ENCODE peak calls at places on chromosomes 7 and 10, in four cellular contexts. B is left ventricle myocardium inferior; I is heart right ventricle; R is CD8-positive, alpha-beta T cell. P is an unnamed sample.

GRCh38 chr7:30970594-30971094 is 6.9 kb downstream of the GHRHR start:
- DNase-seq in B (no peak), I (no peak), R (no peak), P (no peak)

GRCh38 chr10:27695088-27695487 is 50.5 kb downstream of the MKX start:
- DNase-seq in B (no peak), I (no peak), R (no peak), P (no peak)

GRCh38 chr10:11165591-11166543 is 148.2 kb downstream of the CELF2 start:
- DNase-seq in B (peak; percentile 70), I (peak; percentile 62), R (peak; percentile 52), P (peak; percentile 89)

GRCh38 chr10:7836571-7836970 is 18.3 kb downstream of the TAF3 start:
- DNase-seq in B (no peak), I (no peak), R (no peak), P (no peak)

GRCh38 chr10:77716943-77717735 is 79.5 kb upstream of the KCNMA1 start:
- DNase-seq in B (no peak), I (no peak), R (no peak), P (no peak)

GRCh38 chr10:58775960-58776574 is 263.4 kb downstream of the BICC1 start:
- DNase-seq in B (no peak), I (peak; percentile 40), R (no peak), P (no peak)

GRCh38 chr10:132457328-132458070 is 60.5 kb downstream of the PWWP2B start:
- DNase-seq in B (no peak), I (no peak), R (no peak), P (no peak)

GRCh38 chr10:70846795-70847194 is 31.0 kb downstream of the SGPL1 start:
- DNase-seq in B (no peak), I (no peak), R (no peak), P (no peak)

GRCh38 chr10:14556285-14556956 is 218.3 kb downstream of the FAM107B start:
- DNase-seq in B (no peak), I (no peak), R (no peak), P (peak; percentile 80)

DNA sequence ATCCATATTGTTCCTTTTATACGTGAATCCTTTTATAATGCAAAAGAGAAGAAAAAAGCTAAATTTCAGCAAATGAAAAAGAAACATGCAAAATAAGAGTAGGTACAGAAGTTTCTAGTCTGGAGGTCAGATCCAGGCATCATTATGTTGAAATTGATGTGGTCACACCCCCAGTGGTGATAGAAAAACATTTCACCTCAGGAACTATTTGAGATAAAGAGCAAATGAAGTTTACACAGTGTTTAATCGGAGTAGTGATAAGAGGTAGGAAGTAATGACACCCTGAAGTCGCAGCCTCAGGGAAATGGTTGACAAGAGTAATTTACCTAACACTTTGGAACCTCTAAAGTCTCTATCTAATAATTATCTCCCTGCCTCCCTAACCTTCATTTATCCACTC is 536.0 kb upstream of the STEAP1 start:
- DNase-seq in B (no peak), I (no peak), R (no peak), P (no peak)
- TF ChIP-seq CTCF in B (no peak), I (no peak), R (no peak), P (no peak)

GRCh38 chr7:99394188-99394502 is 14.3 kb downstream of the PDAP1 start:
- DNase-seq in B (no peak), I (no peak), R (no peak), P (no peak)
- H3K36me3 ChIP-seq in B (peaks cover 71% of the 10 kb centered on the region), I (peaks cover 89% of the 10 kb centered on the region), R (peaks cover 57% of the 10 kb centered on the region), P (peaks cover 87% of the 10 kb centered on the region)

GRCh38 chr10:48976208-48976607 is 36.6 kb upstream of the LRRC18 start:
- DNase-seq in B (no peak), I (no peak), R (no peak), P (no peak)
- TF ChIP-seq CTCF in B (peak; percentile 58), I (peak; percentile 50), R (no peak), P (no peak)

GRCh38 chr7:16695621-16696237 is 49.7 kb downstream of the BZW2 start:
- DNase-seq in B (no peak), I (peak; percentile 29), R (no peak), P (no peak)

GRCh38 chr7:16697507-16698199 is 51.7 kb downstream of the BZW2 start:
- DNase-seq in B (no peak), I (no peak), R (no peak), P (no peak)

GRCh38 chr7:16698200-16698910 is 52.4 kb downstream of the BZW2 start:
- DNase-seq in B (no peak), I (no peak), R (no peak), P (no peak)

GRCh38 chr7:16694806-16695205 is 48.8 kb downstream of the BZW2 start:
- DNase-seq in B (no peak), I (no peak), R (no peak), P (no peak)

DNA sequence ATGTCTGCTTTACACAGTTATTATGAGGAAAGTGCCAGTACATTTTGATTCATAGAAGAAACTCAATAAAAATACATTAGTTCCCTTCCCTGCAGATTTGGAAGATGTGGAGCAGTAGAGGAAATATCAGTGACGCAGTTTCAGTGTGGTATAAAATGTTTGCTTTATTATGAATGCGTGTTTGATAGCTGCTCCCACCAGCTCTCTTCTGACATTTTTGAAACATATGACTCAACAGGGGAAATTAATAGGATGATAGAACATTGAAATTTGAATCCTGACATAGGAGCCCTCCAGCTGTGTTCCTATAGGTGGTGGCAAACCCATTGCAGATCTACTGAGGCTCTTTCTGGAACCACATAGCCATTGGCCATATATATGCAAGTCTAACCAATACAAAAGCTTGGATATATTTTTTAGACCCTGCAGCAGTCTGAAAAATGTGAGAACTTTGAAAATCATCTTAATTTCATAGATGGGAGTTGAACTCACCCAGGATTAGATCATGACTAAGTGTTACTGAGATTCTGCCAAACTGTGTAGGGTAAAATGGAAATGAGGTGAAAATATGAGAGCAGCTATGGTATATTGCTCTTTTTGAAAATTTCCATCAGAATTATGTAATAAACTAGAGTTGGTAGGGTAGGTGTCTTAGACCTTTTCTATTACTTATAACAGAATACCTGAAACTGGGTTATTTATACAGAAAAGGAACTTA is 47.8 kb downstream of the BZW2 start:
- DNase-seq in B (no peak), I (no peak), R (no peak), P (no peak)
- H3K36me3 ChIP-seq in B (peaks cover 98% of the 10 kb centered on the region), I (peaks cover 100% of the 10 kb centered on the region), R (peaks cover 20% of the 10 kb centered on the region), P (peaks cover 50% of the 10 kb centered on the region)

GRCh38 chr7:94675356-94675755 is 19.4 kb upstream of the SGCE start:
- DNase-seq in B (no peak), I (no peak), R (no peak), P (no peak)
- TF ChIP-seq CTCF in B (no peak), I (no peak), R (no peak), P (no peak)

GRCh38 chr7:143385891-143386781 is 5.0 kb downstream of the ZYX start:
- DNase-seq in B (no peak), I (no peak), R (peak; percentile 33), P (peak; percentile 69)

GRCh38 chr7:143388491-143389101 is 7.5 kb downstream of the ZYX start:
- DNase-seq in B (no peak), I (no peak), R (no peak), P (peak; percentile 79)

GRCh38 chr7:143388051-143388450 is 6.9 kb downstream of the ZYX start:
- DNase-seq in B (no peak), I (no peak), R (no peak), P (no peak)

GRCh38 chr7:143389316-143390097 is 8.4 kb downstream of the ZYX start:
- DNase-seq in B (no peak), I (no peak), R (no peak), P (no peak)

GRCh38 chr7:143387156-143387975 is 6.2 kb downstream of the ZYX start:
- DNase-seq in B (no peak), I (no peak), R (no peak), P (no peak)
- H3K36me3 ChIP-seq in B (peaks cover 54% of the 10 kb centered on the region), I (peaks cover 74% of the 10 kb centered on the region), R (peaks cover 43% of the 10 kb centered on the region), P (peaks cover 51% of the 10 kb centered on the region)

DNA sequence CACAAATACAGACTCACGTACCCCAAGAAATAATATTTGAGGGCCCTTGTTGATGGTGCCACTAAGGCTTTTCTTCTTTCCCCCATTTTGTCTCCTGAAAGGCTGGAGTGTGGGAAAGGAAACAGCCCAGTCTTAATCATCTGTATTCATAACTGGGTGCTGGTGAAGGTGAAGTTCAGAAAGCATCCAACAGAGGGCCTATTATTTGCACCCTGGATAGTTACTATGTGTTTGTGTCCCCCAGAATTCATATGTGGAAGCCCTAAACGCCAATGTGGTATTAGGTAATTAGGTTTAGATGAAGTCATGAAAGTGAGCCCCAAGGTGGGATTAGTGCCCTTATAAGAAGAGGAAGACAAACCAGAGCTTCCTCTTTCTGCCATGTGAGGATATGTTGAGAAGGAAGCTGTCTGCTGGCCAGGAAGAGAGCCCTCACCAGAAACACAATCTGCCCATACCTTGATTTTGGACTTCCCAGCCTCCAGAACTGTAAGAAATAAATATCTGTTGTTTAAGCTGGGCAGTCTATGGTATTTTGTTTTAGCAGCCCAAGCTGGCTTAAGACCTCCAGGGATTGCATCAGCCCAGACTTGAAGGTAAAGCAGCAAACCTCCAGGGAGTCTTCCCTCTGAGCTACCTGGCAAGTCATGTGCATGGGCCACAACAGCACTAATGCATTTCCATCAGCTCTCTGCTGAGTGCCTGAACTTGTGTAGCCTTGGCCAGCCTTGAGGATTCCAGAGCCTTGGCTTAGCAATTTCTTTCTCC is 90.0 kb upstream of the ADRB1 start:
- DNase-seq in B (no peak), I (no peak), R (no peak), P (no peak)
- TF ChIP-seq CTCF in B (peak; percentile 24), I (no peak), R (no peak), P (no peak)

GRCh38 chr10:125004571-125005311 is 62.8 kb downstream of the ZRANB1 start:
- DNase-seq in B (no peak), I (peak; percentile 2), R (no peak), P (peak; percentile 29)
- H3K36me3 ChIP-seq in B (peaks cover 23% of the 10 kb centered on the region), I (peaks cover 71% of the 10 kb centered on the region), R (no peaks in the 10 kb centered on the region), P (peaks cover 62% of the 10 kb centered on the region)

GRCh38 chr10:128051548-128051947 is 74.7 kb downstream of the MKI67 start:
- DNase-seq in B (no peak), I (no peak), R (no peak), P (no peak)
- TF ChIP-seq CTCF in B (no peak), I (no peak), R (no peak), P (no peak)

GRCh38 chr7:8018961-8019360 is 50.4 kb downstream of the GLCCI1 start:
- DNase-seq in B (no peak), I (no peak), R (no peak), P (no peak)

GRCh38 chr7:8015095-8015745 is 46.6 kb downstream of the GLCCI1 start:
- DNase-seq in B (no peak), I (no peak), R (no peak), P (no peak)

GRCh38 chr7:8015746-8016120 is 47.1 kb downstream of the GLCCI1 start:
- DNase-seq in B (no peak), I (no peak), R (no peak), P (no peak)

DNA sequence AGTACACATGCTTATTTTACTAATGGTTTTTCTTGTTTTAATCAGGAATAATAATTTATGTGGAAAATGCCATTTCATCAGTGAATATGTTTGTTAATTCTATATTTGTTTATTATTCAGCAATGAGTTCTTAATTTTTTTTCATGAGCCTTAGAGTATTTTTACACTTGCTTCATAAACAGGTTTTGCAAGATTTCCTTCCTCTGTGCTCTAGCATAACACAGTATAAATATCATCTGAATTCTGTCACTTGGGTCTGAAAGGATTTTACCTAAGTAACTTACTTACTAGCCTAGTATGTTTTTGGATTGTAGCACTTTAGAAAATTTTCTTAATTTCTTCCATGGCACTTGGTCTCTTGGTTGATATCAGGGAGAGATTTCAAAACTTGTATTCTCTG is 45.8 kb downstream of the GLCCI1 start:
- DNase-seq in B (no peak), I (no peak), R (no peak), P (no peak)
- H3K36me3 ChIP-seq in B (no peaks in the 10 kb centered on the region), I (no peaks in the 10 kb centered on the region), R (no peaks in the 10 kb centered on the region), P (no peaks in the 10 kb centered on the region)